ENCODE peak calls at places on chromosomes 7 and 10, in six cellular contexts. One of them, this sample, is unnamed.

GRCh38 chr10:11237571-11237970 is 219.9 kb downstream of the CELF2 start:
- DNase-seq in endothelial cell: no peak
- DNase-seq in KBM-7: no peak
- DNase-seq in H4: no peak
- DNase-seq in Caki2: no peak
- DNase-seq in DMS153: no peak
- DNase-seq in this sample: no peak

GRCh38 chr7:2689951-2690705 is 2.1 kb downstream of the AMZ1 start:
- DNase-seq in endothelial cell: no peak
- DNase-seq in KBM-7: no peak
- DNase-seq in H4: peak; percentile 89
- DNase-seq in Caki2: no peak
- DNase-seq in DMS153: peak; percentile 82
- DNase-seq in this sample: no peak

GRCh38 chr10:88027570-88027969 is 164.1 kb downstream of the PTEN start:
- DNase-seq in endothelial cell: no peak
- DNase-seq in KBM-7: peak; percentile 73
- DNase-seq in H4: no peak
- DNase-seq in Caki2: no peak
- DNase-seq in DMS153: no peak
- DNase-seq in this sample: no peak

GRCh38 chr10:93386496-93387369 is 95.4 kb downstream of the MYOF start:
- DNase-seq in endothelial cell: no peak
- DNase-seq in KBM-7: peak; percentile 32
- DNase-seq in H4: peak; percentile 11
- DNase-seq in Caki2: no peak
- DNase-seq in DMS153: no peak
- DNase-seq in this sample: no peak

GRCh38 chr10:62582098-62582705 is 208.0 kb downstream of the ZNF365 start:
- DNase-seq in endothelial cell: no peak
- DNase-seq in KBM-7: no peak
- DNase-seq in H4: peak; percentile 34
- DNase-seq in Caki2: no peak
- DNase-seq in DMS153: no peak
- DNase-seq in this sample: no peak

GRCh38 chr7:128876127-128876526 is 13.5 kb downstream of the ATP6V1F start:
- DNase-seq in endothelial cell: no peak
- DNase-seq in KBM-7: no peak
- DNase-seq in H4: no peak
- DNase-seq in Caki2: no peak
- DNase-seq in DMS153: no peak
- DNase-seq in this sample: no peak

GRCh38 chr7:134892002-134892693 is 94.2 kb upstream of the AGBL3 start:
- DNase-seq in endothelial cell: no peak
- DNase-seq in KBM-7: no peak
- DNase-seq in H4: no peak
- DNase-seq in Caki2: no peak
- DNase-seq in DMS153: no peak
- DNase-seq in this sample: no peak

GRCh38 chr10:111126981-111127848 is 50.4 kb downstream of the ADRA2A start:
- DNase-seq in endothelial cell: peak; percentile 18
- DNase-seq in KBM-7: peak; percentile 9
- DNase-seq in H4: no peak
- DNase-seq in Caki2: no peak
- DNase-seq in DMS153: no peak
- DNase-seq in this sample: no peak

GRCh38 chr7:22563115-22563514 is 63.1 kb upstream of the STEAP1B start:
- DNase-seq in endothelial cell: no peak
- DNase-seq in KBM-7: no peak
- DNase-seq in H4: no peak
- DNase-seq in Caki2: no peak
- DNase-seq in DMS153: peak; percentile 60
- DNase-seq in this sample: no peak

GRCh38 chr10:63866075-63866746 is 345.0 kb downstream of the REEP3 start:
- DNase-seq in endothelial cell: peak; percentile 75
- DNase-seq in KBM-7: peak; percentile 76
- DNase-seq in H4: peak; percentile 56
- DNase-seq in Caki2: peak; percentile 46
- DNase-seq in DMS153: peak; percentile 2
- DNase-seq in this sample: peak; percentile 6

GRCh38 chr10:124763267-124763666 is 19.1 kb upstream of the FAM53B start:
- DNase-seq in endothelial cell: no peak
- DNase-seq in KBM-7: no peak
- DNase-seq in H4: no peak
- DNase-seq in Caki2: no peak
- DNase-seq in DMS153: no peak
- DNase-seq in this sample: no peak

GRCh38 chr10:97904026-97904410 is 54.4 kb downstream of the GOLGA7B start:
- DNase-seq in endothelial cell: no peak
- DNase-seq in KBM-7: no peak
- DNase-seq in H4: no peak
- DNase-seq in Caki2: no peak
- DNase-seq in DMS153: no peak
- DNase-seq in this sample: peak; percentile 51